ENCODE peak calls at places on chromosomes 12 and 14, in four cellular contexts. Z, F, X and D are unnamed samples.

GRCh38 chr12:50241178-50241577 is 42.1 kb downstream of the LIMA1 start:
- DNase-seq in Z (no peak), F (no peak), X (no peak), D (no peak)

GRCh38 chr12:74541074-74541473 is 3.4 kb downstream of the ATXN7L3B start:
- DNase-seq in Z (no peak), F (no peak), X (no peak), D (no peak)

GRCh38 chr14:52012635-52013034 is 23.3 kb downstream of the RTRAF start:
- DNase-seq in Z (no peak), F (no peak), X (no peak), D (no peak)

GRCh38 chr12:75554556-75554880 is 43.1 kb upstream of the KRR1 start:
- DNase-seq in Z (no peak), F (no peak), X (no peak), D (no peak)

GRCh38 chr14:75941030-75941429 is 40.8 kb downstream of the TGFB3 start:
- DNase-seq in Z (no peak), F (no peak), X (no peak), D (no peak)

GRCh38 chr14:29216316-29216715 is 449.7 kb downstream of the FOXG1 start:
- DNase-seq in Z (no peak), F (no peak), X (no peak), D (no peak)

GRCh38 chr12:51388066-51388799 is 3.0 kb downstream of the GALNT6 start:
- DNase-seq in Z (peak), F (no peak), X (no peak), D (peak)

GRCh38 chr12:6039894-6040601 is 84.4 kb downstream of the VWF start:
- DNase-seq in Z (peak), F (no peak), X (peak), D (no peak)

GRCh38 chr14:68941820-68942219 is 37.3 kb downstream of the ACTN1 start:
- DNase-seq in Z (peak), F (peak), X (peak), D (peak)

GRCh38 chr12:15453613-15454012 is 131.3 kb downstream of the PTPRO start:
- DNase-seq in Z (no peak), F (no peak), X (no peak), D (no peak)

GRCh38 chr12:133080619-133081407 is at the start of gene ZNF140:
- DNase-seq in Z (peak), F (peak), X (peak), D (peak)

GRCh38 chr12:102954143-102954542 is 3.3 kb upstream of the ASCL1 start:
- DNase-seq in Z (no peak), F (no peak), X (no peak), D (no peak)

GRCh38 chr12:132836803-132837331 is 8.2 kb upstream of the GOLGA3 start:
- DNase-seq in Z (no peak), F (no peak), X (no peak), D (no peak)

GRCh38 chr14:68891851-68892660 is 87.0 kb downstream of the ACTN1 start:
- DNase-seq in Z (no peak), F (no peak), X (no peak), D (no peak)

GRCh38 chr12:83179999-83180398 is 493.3 kb downstream of the TMTC2 start:
- DNase-seq in Z (no peak), F (no peak), X (no peak), D (no peak)

GRCh38 chr12:73678335-73678734 is 859.3 kb upstream of the ATXN7L3B start:
- DNase-seq in Z (peak), F (peak), X (no peak), D (no peak)

GRCh38 chr12:54040148-54040494 is 7.3 kb downstream of the HOXC5 start:
- DNase-seq in Z (no peak), F (no peak), X (no peak), D (no peak)

GRCh38 chr12:59452746-59453145 is 143.1 kb upstream of the SLC16A7 start:
- DNase-seq in Z (no peak), F (no peak), X (no peak), D (no peak)

GRCh38 chr12:11648514-11649412 is 711 bp upstream of the ETV6 start:
- DNase-seq in Z (peak), F (peak), X (peak), D (peak)

GRCh38 chr12:121038861-121039654 is at the start of gene OASL:
- DNase-seq in Z (no peak), F (no peak), X (peak), D (peak)

GRCh38 chr14:31961881-31962280 is 115.2 kb upstream of the ARHGAP5 start:
- DNase-seq in Z (no peak), F (no peak), X (no peak), D (no peak)

GRCh38 chr14:24863933-24864708 is 185.8 kb downstream of the STXBP6 start:
- DNase-seq in Z (no peak), F (no peak), X (no peak), D (no peak)

GRCh38 chr14:20485900-20486299 is 16.7 kb downstream of the PNP start:
- DNase-seq in Z (no peak), F (no peak), X (no peak), D (no peak)